ENCODE peak calls at places on chromosomes 13 and 19, in five cellular contexts. H is cardiac muscle cell; M is esophagus squamous epithelium; T is gastrocnemius medialis; L is CD4-positive, CD25-positive, alpha-beta regulatory T cell. J is an unnamed sample. For H3K9me3 and H3K4me1, the result is how much of the 10 kb centered on the place peaks cover.

GRCh38 chr13:114110091-114110829 is 22.2 kb downstream of the RASA3 start:
- DNase-seq in H (no peak), M (no peak), T (peak), L (peak), J (peak)

GRCh38 chr13:112875627-112876026 is 93.4 kb upstream of the MCF2L start:
- DNase-seq in H (no peak), M (no peak), T (no peak), L (no peak), J (no peak)

GRCh38 chr13:52127378-52127777 is 1.5 kb downstream of the NEK5 start:
- DNase-seq in H (no peak), M (no peak), T (no peak), L (no peak), J (no peak)

GRCh38 chr19:50662442-50663279 is 13.4 kb downstream of the C19orf81 start:
- DNase-seq in H (no peak), M (no peak), T (no peak), L (no peak), J (no peak)

GRCh38 chr19:49973987-49974386 is 13.0 kb upstream of the SIGLEC11 start:
- DNase-seq in H (no peak), M (no peak), T (peak), L (no peak), J (peak)

GRCh38 chr13:52969373-52969772 is 59.2 kb upstream of the OLFM4 start:
- DNase-seq in H (no peak), M (no peak), T (no peak), L (no peak), J (no peak)

GRCh38 chr19:47124937-47125668 is 5.5 kb upstream of the SAE1 start:
- DNase-seq in H (peak), M (no peak), T (no peak), L (no peak), J (no peak)

GRCh38 chr13:77529501-77529840 is 6.0 kb upstream of the SCEL start:
- DNase-seq in H (no peak), M (no peak), T (no peak), L (no peak), J (no peak)

GRCh38 chr13:40984670-40985366 is 34.3 kb downstream of the ELF1 start:
- DNase-seq in H (no peak), M (no peak), T (no peak), L (no peak), J (no peak)

GRCh38 chr19:2977686-2978466 is 512 bp downstream of the TLE6 start:
- DNase-seq in H (no peak), M (no peak), T (no peak), L (no peak), J (no peak)

GRCh38 chr19:19081642-19082151 is 17.9 kb downstream of the SLC25A42 start:
- DNase-seq in H (no peak), M (no peak), T (peak), L (no peak), J (peak)

GRCh38 chr19:34305221-34306058 is 51.1 kb downstream of the GARRE1 start:
- DNase-seq in H (no peak), M (no peak), T (peak), L (no peak), J (no peak)

GRCh38 chr19:17757125-17757524 is 5.8 kb downstream of the FCHO1 start:
- DNase-seq in H (no peak), M (no peak), T (no peak), L (no peak), J (no peak)

GRCh38 chr19:16795731-16796130 is 33.5 kb upstream of the SIN3B start:
- DNase-seq in H (no peak), M (no peak), T (no peak), L (no peak), J (no peak)

GRCh38 chr13:53501387-53501786 is 472.8 kb downstream of the OLFM4 start:
- DNase-seq in H (no peak), M (no peak), T (no peak), L (no peak), J (no peak)

GRCh38 chr13:114025432-114026127 is 51.7 kb upstream of the C13orf46 start:
- DNase-seq in H (peak), M (no peak), T (no peak), L (no peak), J (peak)

GRCh38 chr13:41224113-41225110 is 30.0 kb upstream of the KBTBD7 start:
- DNase-seq in H (no peak), M (no peak), T (no peak), L (no peak), J (no peak)

GRCh38 chr13:77696006-77696862 is 1.3 kb upstream of the SLAIN1 start:
- DNase-seq in H (peak), M (no peak), T (no peak), L (no peak), J (no peak)

GRCh38 chr19:8017808-8018207 is 12.4 kb upstream of the ELAVL1 start:
- DNase-seq in H (no peak), M (no peak), T (no peak), L (peak), J (no peak)

GRCh38 chr19:10292206-10292788 is 2.5 kb downstream of the ICAM5 start:
- DNase-seq in H (peak), M (no peak), T (peak), L (peak), J (peak)

GRCh38 chr13:90640976-90641375 is 706.5 kb upstream of the MIR17HG start:
- DNase-seq in H (no peak), M (no peak), T (no peak), L (no peak), J (no peak)

GRCh38 chr13:100525453-100526298 is 62.9 kb downstream of the GGACT start:
- DNase-seq in H (peak), M (no peak), T (no peak), L (no peak), J (no peak)

GRCh38 chr19:31838163-31838798 is 489.0 kb upstream of the TSHZ3 start:
- DNase-seq in H (no peak), M (no peak), T (no peak), L (no peak), J (no peak)

GRCh38 chr13:73054712-73055111 is 4.1 kb upstream of the KLF5 start:
- DNase-seq in H (no peak), M (no peak), T (no peak), L (no peak), J (no peak)

GRCh38 chr13:46992383-46992952 is 95.6 kb upstream of the HTR2A start:
- DNase-seq in H (peak), M (no peak), T (no peak), L (no peak), J (no peak)

GRCh38 chr13:28239374-28239773 is 101.0 kb downstream of the PAN3 start:
- DNase-seq in H (no peak), M (no peak), T (no peak), L (no peak), J (no peak)

GRCh38 chr13:45683701-45684100 is 18.4 kb upstream of the CBY2 start:
- DNase-seq in H (no peak), M (no peak), T (no peak), L (no peak), J (no peak)

GRCh38 chr13:44437356-44438233 is 64.0 kb downstream of the SERP2 start:
- DNase-seq in H (peak), M (no peak), T (no peak), L (no peak), J (no peak)

DNA sequence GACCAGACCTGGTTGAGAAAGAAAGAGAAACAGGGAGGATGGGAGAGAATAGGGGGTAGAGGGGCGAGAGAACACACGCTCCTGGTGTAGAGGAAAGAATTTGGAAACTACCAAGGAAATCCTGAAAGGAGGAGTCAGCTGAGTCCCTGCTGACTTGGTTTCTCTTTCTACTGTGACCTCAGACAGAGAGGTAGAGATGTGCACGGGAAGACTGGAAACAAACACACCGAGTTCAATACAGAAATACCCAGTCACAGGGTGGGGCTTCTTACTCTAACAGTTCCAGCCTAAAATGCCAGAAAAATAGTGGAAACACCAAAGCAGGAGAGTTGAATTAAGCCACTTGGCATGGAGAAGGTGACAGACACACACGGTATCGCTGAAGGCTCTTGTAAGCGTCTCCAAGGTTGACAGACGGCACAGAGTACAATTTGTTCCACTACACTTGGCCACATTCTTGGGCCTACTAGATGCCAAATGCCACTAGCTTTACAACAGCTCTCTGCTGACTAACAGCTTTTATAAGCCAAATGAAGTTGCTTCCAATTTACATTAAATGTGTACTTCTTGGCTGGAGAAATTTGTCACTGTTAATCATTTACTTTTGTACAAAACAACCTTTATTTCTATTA is 28.0 kb downstream of the LATS2 start:
- DNase-seq in H (peak), M (no peak), T (peak), L (no peak), J (no peak)
- H3K4me3 ChIP-seq in H (no peak), M (peak), T (peak), L (no peak), J (peak)

GRCh38 chr13:24276310-24276709 is 33.1 kb upstream of the C1QTNF9 start:
- DNase-seq in H (no peak), M (no peak), T (no peak), L (no peak), J (no peak)

GRCh38 chr13:24275041-24275440 is 34.3 kb upstream of the C1QTNF9 start:
- DNase-seq in H (no peak), M (no peak), T (no peak), L (no peak), J (no peak)

GRCh38 chr13:24279267-24279666 is 30.1 kb upstream of the C1QTNF9 start:
- DNase-seq in H (no peak), M (no peak), T (no peak), L (no peak), J (no peak)

GRCh38 chr13:24279706-24280105 is 29.7 kb upstream of the C1QTNF9 start:
- DNase-seq in H (no peak), M (no peak), T (no peak), L (no peak), J (no peak)

GRCh38 chr13:24277721-24278120 is 31.7 kb upstream of the C1QTNF9 start:
- DNase-seq in H (no peak), M (no peak), T (no peak), L (no peak), J (no peak)
- H3K9me3 ChIP-seq in H (under half), M (under half), T (under half), L (under half), J (under half)

GRCh38 chr19:1411255-1412191 is 4.1 kb downstream of the DAZAP1 start:
- DNase-seq in H (no peak), M (no peak), T (peak), L (no peak), J (peak)
- H3K4me1 ChIP-seq in H (under half), M (half or more), T (half or more), L (half or more), J (half or more)

GRCh38 chr13:87671824-87672603 is 843 bp downstream of the SLITRK5 start:
- DNase-seq in H (no peak), M (no peak), T (no peak), L (no peak), J (no peak)

GRCh38 chr13:87676254-87677042 is 5.3 kb downstream of the SLITRK5 start:
- DNase-seq in H (no peak), M (no peak), T (no peak), L (no peak), J (no peak)

GRCh38 chr13:87675851-87676250 is 4.7 kb downstream of the SLITRK5 start:
- DNase-seq in H (no peak), M (no peak), T (no peak), L (no peak), J (no peak)

GRCh38 chr13:87677043-87677333 is 5.8 kb downstream of the SLITRK5 start:
- DNase-seq in H (no peak), M (no peak), T (no peak), L (no peak), J (no peak)

DNA sequence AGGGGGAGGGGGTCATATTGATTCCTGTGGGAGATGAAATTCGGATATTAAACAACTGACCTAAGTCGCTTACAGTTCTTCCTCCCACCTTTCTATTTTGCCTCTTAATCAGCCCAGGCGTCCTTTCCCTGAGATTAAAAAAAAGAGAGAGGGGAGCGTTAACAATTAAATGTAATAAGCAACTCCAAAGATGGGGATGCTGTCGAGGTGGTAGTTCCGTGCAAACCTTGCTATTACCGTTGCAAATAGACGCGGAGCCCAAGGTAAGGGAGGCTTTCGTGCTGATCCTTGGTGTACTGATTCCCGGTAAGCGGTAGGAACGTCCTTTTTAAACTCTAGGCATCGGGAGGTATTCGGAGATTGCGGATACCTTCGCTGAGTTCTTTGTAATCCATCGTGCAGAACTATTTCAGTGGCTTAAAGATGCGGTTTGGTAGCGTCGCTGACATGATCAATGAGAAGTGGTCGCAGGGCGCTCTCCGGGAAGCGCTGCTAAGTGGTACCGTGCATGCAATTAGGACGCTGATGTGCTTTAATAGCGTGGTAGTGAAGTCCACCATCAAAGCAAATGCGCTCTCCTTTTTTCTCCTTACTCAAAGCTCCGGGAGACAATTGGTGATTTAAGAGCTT is 3.1 kb downstream of the SLITRK5 start:
- DNase-seq in H (peak), M (no peak), T (no peak), L (no peak), J (no peak)
- H3K4me3 ChIP-seq in H (peak), M (peak), T (no peak), L (no peak), J (no peak)

DNA sequence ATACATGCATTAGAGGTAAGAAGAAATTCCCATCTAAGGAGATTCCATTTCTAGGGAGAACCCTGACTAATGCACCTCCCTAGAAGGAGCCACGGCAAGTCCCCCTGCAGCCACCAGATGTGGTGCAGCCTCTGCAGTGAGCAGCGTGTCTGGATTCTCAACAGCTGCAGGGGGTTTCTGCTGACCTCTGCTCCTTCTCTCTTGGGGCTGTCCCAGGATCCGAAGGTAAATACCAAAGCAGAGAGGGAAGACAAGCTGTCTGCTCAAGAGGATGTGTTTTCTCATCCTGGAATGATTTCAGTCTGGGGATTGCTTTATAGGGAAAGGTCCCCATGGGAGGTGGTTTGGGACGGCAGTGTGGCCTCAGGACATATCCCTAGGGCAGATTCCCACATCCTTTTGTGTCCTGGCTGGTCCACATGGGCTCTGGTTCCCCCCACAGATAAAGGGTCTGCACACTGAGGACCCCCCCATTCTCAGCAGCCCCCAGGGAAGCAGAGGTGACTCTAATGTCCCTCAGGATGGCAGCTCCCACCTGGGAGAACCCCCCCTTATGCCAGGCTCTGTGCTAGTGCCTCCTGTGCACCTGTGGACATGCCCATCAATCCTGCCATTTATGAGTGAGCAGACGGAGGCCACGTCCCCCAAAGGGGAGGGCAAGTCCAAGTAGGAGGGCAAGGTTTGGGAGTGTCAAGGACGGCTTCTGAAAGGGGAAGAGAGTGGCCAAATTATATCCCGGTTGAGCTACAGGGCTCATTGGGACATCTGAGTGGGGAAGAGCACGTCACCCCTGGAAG is 10.3 kb upstream of the OR10H5 start:
- DNase-seq in H (no peak), M (no peak), T (no peak), L (no peak), J (no peak)
- H3K9me3 ChIP-seq in H (under half), M (under half), T (under half), L (under half), J (under half)

GRCh38 chr19:42268704-42269517 is at the start of gene CIC:
- DNase-seq in H (peak), M (peak), T (peak), L (peak), J (peak)

GRCh38 chr19:42271861-42272534 is 2.9 kb downstream of the CIC start:
- DNase-seq in H (no peak), M (no peak), T (peak), L (no peak), J (peak)

GRCh38 chr19:42271045-42271419 is 2.0 kb downstream of the CIC start:
- DNase-seq in H (no peak), M (no peak), T (peak), L (no peak), J (no peak)

GRCh38 chr19:42269518-42270345 is 680 bp downstream of the CIC start:
- DNase-seq in H (no peak), M (no peak), T (no peak), L (no peak), J (peak)

GRCh38 chr19:42270346-42271044 is 1.4 kb downstream of the CIC start:
- DNase-seq in H (no peak), M (no peak), T (peak), L (peak), J (peak)
- H3K4me1 ChIP-seq in H (under half), M (under half), T (under half), L (under half), J (under half)

GRCh38 chr19:6717036-6717435 is 3.4 kb downstream of the C3 start:
- DNase-seq in H (no peak), M (no peak), T (no peak), L (no peak), J (no peak)
- H3K4me3 ChIP-seq in H (no peak), M (no peak), T (no peak), L (no peak), J (no peak)

DNA sequence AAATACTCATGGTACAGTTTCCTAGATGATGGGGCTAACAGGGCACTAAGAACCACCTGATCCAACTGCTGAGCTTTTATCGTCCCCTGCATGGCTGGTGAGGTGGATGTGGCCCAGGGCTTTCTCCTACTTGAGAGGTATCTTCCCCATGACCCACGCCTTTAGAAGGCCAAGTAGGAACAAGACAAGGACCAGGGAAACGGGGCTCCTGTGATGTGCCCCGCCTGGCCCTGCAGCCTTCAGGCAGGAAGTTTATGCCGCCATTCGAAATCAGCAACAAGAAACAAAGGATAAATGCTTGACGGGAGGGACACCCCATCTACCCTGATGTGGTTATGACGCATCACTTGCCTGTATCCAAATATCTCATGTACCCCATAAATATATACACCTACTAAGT is 4.1 kb downstream of the NLRP13 start:
- DNase-seq in H (no peak), M (no peak), T (no peak), L (no peak), J (no peak)
- H3K9me3 ChIP-seq in H (under half), M (under half), T (under half), L (under half), J (under half)

DNA sequence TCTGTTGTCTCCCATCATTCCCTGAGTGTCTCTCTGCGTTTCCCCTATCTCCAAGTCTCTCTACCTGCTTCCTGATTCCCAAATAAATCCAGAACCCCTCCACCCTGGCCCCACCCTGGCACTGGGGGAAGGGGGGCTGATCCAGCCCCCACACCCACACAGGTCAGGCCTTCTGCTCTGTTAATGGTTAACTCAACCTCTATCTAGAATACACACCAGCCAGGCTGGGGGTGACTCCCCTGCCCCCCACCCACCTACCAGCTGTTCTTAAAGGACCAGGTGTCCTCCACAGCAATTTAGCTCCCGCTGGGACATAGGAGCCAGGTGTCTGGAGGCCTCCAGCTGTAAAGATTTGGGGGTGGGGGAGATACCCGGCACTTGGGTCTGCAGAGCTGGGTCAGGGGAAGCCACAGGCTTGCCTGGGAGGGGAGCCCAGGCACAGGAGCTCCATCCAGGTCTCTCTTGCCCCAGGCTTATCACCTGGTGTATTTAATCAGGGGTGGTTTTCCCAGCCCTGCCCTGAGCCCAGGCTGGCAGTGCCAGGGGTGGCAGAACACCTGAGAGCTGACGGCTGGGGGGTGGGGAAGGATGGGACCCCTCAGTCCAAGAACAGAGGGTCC is 3.9 kb downstream of the IRF2BP1 start:
- DNase-seq in H (no peak), M (no peak), T (no peak), L (no peak), J (no peak)
- H3K4me1 ChIP-seq in H (under half), M (under half), T (under half), L (under half), J (under half)

DNA sequence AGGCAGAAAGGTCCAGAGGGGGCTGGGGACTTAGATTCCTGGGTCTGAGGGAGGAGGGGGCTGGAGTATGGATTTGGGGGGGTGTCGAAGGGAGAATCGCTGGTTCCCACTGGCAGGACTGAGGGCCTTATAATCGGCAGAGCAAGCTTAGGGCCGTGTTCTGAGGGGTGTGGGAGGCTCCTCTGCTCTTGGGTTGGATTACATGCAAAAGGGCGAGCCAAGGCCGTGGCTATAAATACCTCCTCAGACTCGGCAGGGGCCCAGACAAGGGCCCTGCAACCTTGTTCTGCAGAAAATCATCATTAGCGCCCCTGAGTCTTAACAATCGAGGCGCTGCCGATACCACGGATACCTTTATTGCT is 707 bp upstream of the MAMSTR start:
- DNase-seq in H (no peak), M (no peak), T (peak), L (no peak), J (peak)
- H3K4me3 ChIP-seq in H (peak), M (peak), T (peak), L (no peak), J (peak)